ENCODE peak calls at places on chromosomes 4 and X, in four cellular contexts. E, Y, Z and X are unnamed samples.

GRCh38 chr4:102430511-102430910 is 70.6 kb upstream of the NFKB1 start:
- DNase-seq in E (no peak), Y (no peak), Z (no peak), X (no peak)

GRCh38 chr4:157151711-157152110 is 68.8 kb upstream of the GRIA2 start:
- DNase-seq in E (no peak), Y (no peak), Z (no peak), X (no peak)

GRCh38 chr4:99979872-99980271 is 29.8 kb upstream of the H2AZ1 start:
- DNase-seq in E (no peak), Y (no peak), Z (no peak), X (peak)

GRCh38 chrX:130877892-130878321 is 25.1 kb downstream of the ENOX2 start:
- DNase-seq in E (no peak), Y (no peak), Z (no peak), X (no peak)

GRCh38 chr4:8862800-8863758 is 8.6 kb downstream of the HMX1 start:
- DNase-seq in E (no peak), Y (no peak), Z (no peak), X (no peak)

GRCh38 chrX:10833299-10834169 is 213.1 kb upstream of the MID1 start:
- DNase-seq in E (peak), Y (no peak), Z (peak), X (peak)

GRCh38 chrX:75038925-75039324 is 113.7 kb upstream of the NEXMIF start:
- DNase-seq in E (no peak), Y (no peak), Z (no peak), X (no peak)

GRCh38 chr4:108834167-108834566 is 71.3 kb upstream of the ETNPPL start:
- DNase-seq in E (no peak), Y (no peak), Z (no peak), X (peak)

GRCh38 chrX:106874075-106874474 is 29.1 kb downstream of the RIPPLY1 start:
- DNase-seq in E (no peak), Y (no peak), Z (no peak), X (peak)

GRCh38 chr4:140754918-140755810 is 1.0 kb downstream of the TBC1D9 start:
- DNase-seq in E (no peak), Y (no peak), Z (no peak), X (no peak)

GRCh38 chr4:141912831-141913230 is 276.4 kb downstream of the IL15 start:
- DNase-seq in E (no peak), Y (no peak), Z (no peak), X (no peak)

GRCh38 chrX:100376581-100376980 is 33.5 kb downstream of the PCDH19 start:
- DNase-seq in E (no peak), Y (no peak), Z (no peak), X (no peak)

GRCh38 chrX:100368167-100368566 is 41.9 kb downstream of the PCDH19 start:
- DNase-seq in E (no peak), Y (no peak), Z (no peak), X (peak)

GRCh38 chrX:100373673-100374072 is 36.4 kb downstream of the PCDH19 start:
- DNase-seq in E (no peak), Y (no peak), Z (no peak), X (no peak)
- H3K27ac ChIP-seq in E (no peak), Y (no peak), Z (no peak), X (no peak)

GRCh38 chrX:132491191-132491590 is 2.4 kb upstream of the MBNL3 start:
- DNase-seq in E (no peak), Y (no peak), Z (no peak), X (no peak)
- TF ChIP-seq CTCF in E (no peak), Y (peak), Z (no peak), X (no peak)

GRCh38 chrX:2252331-2253065 is 248.3 kb downstream of the DHRSX start:
- DNase-seq in E (no peak), Y (no peak), Z (no peak), X (no peak)
- H3K27ac ChIP-seq in E (no peak), Y (no peak), Z (no peak), X (no peak)

DNA sequence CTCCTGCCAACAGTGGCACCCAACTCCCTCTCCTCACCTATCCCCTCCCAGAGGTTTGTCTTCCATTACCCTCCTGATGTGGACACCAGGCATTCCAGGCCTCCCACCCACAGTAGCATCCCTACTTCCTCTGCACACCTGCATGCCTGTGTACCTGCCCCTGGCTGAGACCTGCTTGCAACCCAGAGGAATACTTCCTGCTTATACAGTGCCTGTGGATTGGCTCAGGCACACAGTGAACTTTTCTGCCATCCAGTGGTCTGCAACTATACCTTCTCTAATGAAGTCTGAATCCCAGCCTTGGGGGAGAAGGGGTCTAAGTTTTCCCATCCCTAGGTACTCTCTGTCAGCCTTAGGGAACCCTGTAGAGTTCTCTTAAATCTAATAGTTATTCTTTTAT is 169.9 kb downstream of the IQCM start:
- DNase-seq in E (no peak), Y (no peak), Z (no peak), X (no peak)
- TF ChIP-seq CTCF in E (no peak), Y (no peak), Z (no peak), X (no peak)

GRCh38 chr4:74932832-74933561 is at the start of gene PARM1:
- DNase-seq in E (peak), Y (no peak), Z (peak), X (peak)
- H3K27ac ChIP-seq in E (peak), Y (no peak), Z (peak), X (no peak)

DNA sequence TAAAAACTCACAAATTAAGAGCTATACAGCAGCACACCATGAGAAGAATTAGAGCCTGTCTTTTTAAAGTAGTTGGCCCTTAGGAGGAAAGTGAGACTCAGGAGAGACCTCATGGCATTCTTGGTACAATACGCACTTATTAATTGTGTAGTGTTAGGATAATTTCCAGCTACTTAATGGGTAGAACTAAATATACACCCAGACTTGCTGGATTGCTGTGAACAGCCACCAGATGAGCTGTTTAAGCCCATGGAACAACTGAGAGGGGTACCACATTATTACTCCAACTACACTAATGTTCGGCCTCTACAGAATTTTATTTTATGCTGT is 13.6 kb downstream of the MFAP3L start:
- DNase-seq in E (no peak), Y (no peak), Z (no peak), X (no peak)
- TF ChIP-seq CTCF in E (no peak), Y (no peak), Z (no peak), X (no peak)

DNA sequence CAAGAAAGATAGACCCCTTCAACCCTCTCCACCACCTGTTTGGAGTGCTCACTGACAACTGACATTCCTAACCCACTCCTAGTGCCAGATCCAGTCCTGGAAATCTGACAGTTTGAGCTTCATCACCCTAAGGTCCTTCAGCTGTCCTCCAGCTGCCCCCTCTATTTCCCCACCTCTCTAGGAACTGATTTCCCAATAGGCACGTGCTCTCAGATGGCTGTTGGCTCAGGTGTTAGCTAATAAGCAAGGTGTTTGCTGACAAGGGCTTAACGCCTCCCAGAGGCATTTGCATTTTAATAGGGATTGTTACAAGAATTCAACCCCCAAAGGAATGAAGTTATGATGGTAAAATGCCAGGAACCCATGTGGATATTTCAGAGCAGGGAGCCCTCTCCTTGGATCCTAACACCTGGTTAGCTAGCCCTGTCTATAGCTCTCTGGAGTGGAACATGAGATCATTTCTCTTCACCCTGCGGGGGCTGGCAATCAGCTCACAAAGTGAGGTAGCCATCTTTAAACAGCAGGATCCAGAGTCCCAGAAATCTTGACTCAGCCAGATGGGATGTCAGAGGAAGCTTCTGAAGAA is 348.5 kb upstream of the SFRP2 start:
- DNase-seq in E (no peak), Y (no peak), Z (no peak), X (no peak)
- H3K27ac ChIP-seq in E (no peak), Y (no peak), Z (no peak), X (no peak)

DNA sequence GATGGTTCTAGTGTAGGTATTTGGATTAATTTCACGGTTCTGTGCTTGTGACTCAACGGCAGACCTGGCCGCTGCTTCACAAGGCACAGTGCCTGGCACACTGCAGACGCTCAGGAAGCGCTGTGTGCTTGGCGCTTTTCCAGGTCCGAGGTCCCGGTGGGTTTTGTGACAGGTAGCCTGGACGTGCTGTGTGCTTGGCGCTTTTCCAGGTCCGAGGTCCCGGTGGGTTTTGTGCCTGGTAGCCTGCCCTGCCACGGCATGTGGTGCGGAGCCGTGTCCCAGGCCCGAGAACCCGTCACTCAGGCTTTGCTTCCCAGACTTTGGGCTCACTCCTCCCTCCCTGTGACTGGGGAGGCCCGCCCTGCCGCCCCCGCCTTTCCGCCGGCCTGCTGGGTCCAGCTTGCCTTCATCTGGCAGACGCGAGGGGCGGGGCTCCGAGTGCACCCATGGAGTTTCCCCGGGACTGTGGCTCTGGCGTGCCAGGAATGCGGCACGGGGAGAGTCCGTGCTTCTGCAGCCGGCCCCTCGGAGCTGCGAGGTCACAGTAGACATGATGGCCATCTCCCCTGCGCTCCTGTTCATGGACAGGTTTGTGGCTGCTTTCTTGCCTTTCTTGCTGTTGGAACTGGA is 44.2 kb downstream of the TBC1D14 start:
- DNase-seq in E (peak), Y (no peak), Z (peak), X (no peak)
- TF ChIP-seq CTCF in E (no peak), Y (no peak), Z (no peak), X (no peak)